ENCODE peak calls at places on chromosomes 16 and 17, in seven cellular contexts. V is H1, T is psoas muscle, C is gastrocnemius medialis, S is A549, L is mammary epithelial cell, W is GM12878. J is an unnamed sample.

GRCh38 chr17:6953689-6954088 is 42.2 kb upstream of the ALOX12 start:
- DNase-seq in V (no peak), L (no peak), C (no peak), W (no peak), T (no peak), S (no peak), J (no peak)

GRCh38 chr16:63553980-63554379 is 1517.7 kb upstream of the CDH8 start:
- DNase-seq in T (no peak), S (no peak), L (no peak), W (no peak), V (no peak), C (no peak), J (no peak)

GRCh38 chr16:12420661-12421209 is 383.0 kb downstream of the CPPED1 start:
- DNase-seq in S (no peak), V (no peak), W (no peak), L (peak; percentile 52), C (no peak), T (no peak), J (no peak)

GRCh38 chr16:14321542-14321941 is 250.4 kb downstream of the MRTFB start:
- DNase-seq in C (no peak), S (peak; percentile 56), T (peak; percentile 60), W (no peak), L (peak; percentile 59), V (no peak), J (peak; percentile 82)

GRCh38 chr17:27762527-27763305 is 37.6 kb downstream of the NOS2 start:
- DNase-seq in T (no peak), C (no peak), S (peak; percentile 48), V (no peak), L (peak; percentile 18), W (no peak), J (no peak)

GRCh38 chr17:8665681-8666080 is 35.2 kb upstream of the MYH10 start:
- DNase-seq in W (no peak), T (no peak), C (no peak), L (no peak), S (no peak), V (no peak), J (no peak)

GRCh38 chr17:1611715-1612114 is 16.9 kb downstream of the SLC43A2 start:
- DNase-seq in T (no peak), C (no peak), L (no peak), W (no peak), S (no peak), V (no peak), J (no peak)

GRCh38 chr16:84718-85452 is 6.9 kb downstream of the MPG start:
- DNase-seq in S (no peak), V (no peak), T (peak; percentile 80), W (peak; percentile 65), L (peak; percentile 76), C (peak; percentile 62), J (no peak)

GRCh38 chr16:53482123-53482522 is 20.9 kb downstream of the AKTIP start:
- DNase-seq in T (no peak), V (no peak), C (no peak), W (no peak), L (no peak), S (no peak), J (no peak)

GRCh38 chr17:80095038-80095843 is 6.1 kb upstream of the GAA start:
- DNase-seq in C (no peak), V (no peak), W (no peak), S (no peak), T (peak; percentile 40), L (no peak), J (no peak)

GRCh38 chr17:50180593-50180992 is 14.8 kb downstream of the SGCA start:
- DNase-seq in V (no peak), W (no peak), T (peak; percentile 50), C (no peak), S (no peak), L (no peak), J (no peak)

GRCh38 chr16:88369447-88370008 is 13.2 kb upstream of the ZNF469 start:
- DNase-seq in S (no peak), W (no peak), T (peak; percentile 34), L (no peak), V (no peak), C (no peak), J (no peak)

GRCh38 chr17:61209099-61209439 is 190.6 kb upstream of the TBX2 start:
- DNase-seq in C (no peak), T (no peak), W (no peak), S (no peak), L (no peak), V (no peak), J (no peak)

GRCh38 chr16:49546735-49547134 is 173.1 kb downstream of the C16orf78 start:
- DNase-seq in L (no peak), C (no peak), W (no peak), V (no peak), T (no peak), S (no peak), J (no peak)

GRCh38 chr17:70184770-70185169 is 15.4 kb downstream of the KCNJ2 start:
- DNase-seq in V (no peak), C (peak; percentile 36), L (peak; percentile 76), W (no peak), S (peak; percentile 24), T (no peak), J (no peak)

GRCh38 chr16:27326738-27327585 is 13.2 kb downstream of the IL4R start:
- DNase-seq in L (peak; percentile 96), V (peak; percentile 80), W (no peak), C (peak; percentile 78), S (peak; percentile 81), T (peak; percentile 85), J (peak; percentile 73)

GRCh38 chr17:4187076-4187475 is 44.1 kb downstream of the CYB5D2 start:
- DNase-seq in W (no peak), V (no peak), S (no peak), L (peak; percentile 99), C (peak; percentile 36), T (no peak), J (no peak)

GRCh38 chr17:79661292-79662041 is 50.6 kb upstream of the RBFOX3 start:
- DNase-seq in L (no peak), C (no peak), W (no peak), V (no peak), S (no peak), T (no peak), J (no peak)

GRCh38 chr17:64202683-64203430 is 60.2 kb downstream of the TEX2 start:
- DNase-seq in C (peak; percentile 80), L (peak; percentile 83), W (no peak), T (no peak), V (no peak), S (no peak), J (no peak)

DNA sequence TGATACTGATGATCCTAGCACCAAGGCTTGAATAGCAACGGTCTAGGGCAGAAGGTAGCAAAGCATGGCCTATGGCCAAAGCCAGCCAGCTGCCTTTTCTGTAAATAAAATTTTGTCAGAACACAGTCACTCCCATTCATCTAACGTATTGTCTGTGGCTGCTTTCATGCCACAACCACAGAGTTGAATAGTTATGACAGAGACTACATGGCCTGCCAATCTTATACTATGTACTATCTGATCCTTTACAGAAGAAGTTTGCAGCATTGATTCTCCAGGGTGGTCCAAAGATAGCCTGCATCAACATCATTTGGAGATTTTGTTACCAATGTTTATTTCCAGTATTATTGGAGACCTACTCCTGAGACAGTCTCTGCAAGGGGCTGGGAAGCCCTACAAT is 19.9 kb upstream of the MMD start:
- DNase-seq in T (no peak), S (no peak), V (no peak), C (no peak), L (no peak), W (no peak), J (no peak)
- H3K27ac ChIP-seq in T (no peak overlapping the region), S (peak overlapping the region; percentile 49), V (no peak overlapping the region), C (no peak overlapping the region), L (no peak overlapping the region), W (no peak overlapping the region), J (no peak overlapping the region)

DNA sequence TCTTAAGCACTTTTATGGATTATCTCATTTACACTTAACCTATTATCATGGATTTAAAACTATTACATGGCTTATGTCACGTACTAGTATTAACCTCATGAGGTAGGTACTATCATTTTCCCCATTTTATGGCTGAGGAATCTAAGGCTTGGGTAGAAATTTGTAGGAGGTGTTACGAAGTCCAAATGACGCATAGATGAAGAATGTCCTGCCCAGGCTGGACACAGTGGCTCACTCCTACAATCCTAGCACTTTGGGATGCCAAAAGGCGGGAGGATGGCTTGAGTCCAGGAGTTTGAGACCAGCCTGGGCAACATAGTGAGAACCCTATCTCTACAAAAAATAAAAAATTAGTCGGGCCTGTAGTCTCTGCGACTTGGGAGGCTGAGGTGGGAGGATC is 4.8 kb upstream of the C1QL1 start:
- DNase-seq in L (peak; percentile 65), T (no peak), W (no peak), S (peak; percentile 68), C (no peak), V (no peak), J (no peak)
- H3K4me1 ChIP-seq in L (peaks cover 34% of the 10 kb centered on the region), T (peaks cover 6% of the 10 kb centered on the region), W (peaks cover 6% of the 10 kb centered on the region), S (peaks cover 39% of the 10 kb centered on the region), C (no peaks in the 10 kb centered on the region), V (peaks cover 3% of the 10 kb centered on the region), J (peaks cover 28% of the 10 kb centered on the region)

GRCh38 chr17:39261286-39261685 is 35.5 kb upstream of the STAC2 start:
- DNase-seq in S (peak; percentile 44), L (no peak), C (no peak), T (no peak), V (no peak), W (no peak), J (no peak)
- TF ChIP-seq CTCF in S (peak; percentile 39), L (no peak), C (no peak), T (peak; percentile 6), V (peak; percentile 82), W (peak; percentile 54), J (peak; percentile 17)

GRCh38 chr17:38891441-38891840 is 21.6 kb downstream of the LASP1 start:
- DNase-seq in W (no peak), V (no peak), L (no peak), C (no peak), T (no peak), S (no peak), J (no peak)

GRCh38 chr17:38890410-38890746 is 20.5 kb downstream of the LASP1 start:
- DNase-seq in C (no peak), W (no peak), S (no peak), L (no peak), V (no peak), T (no peak), J (no peak)

GRCh38 chr17:38888842-38889241 is 19.0 kb downstream of the LASP1 start:
- DNase-seq in V (no peak), L (no peak), W (no peak), T (no peak), S (no peak), C (no peak), J (no peak)

GRCh38 chr17:38892083-38892482 is 22.2 kb downstream of the LASP1 start:
- DNase-seq in S (no peak), T (no peak), L (no peak), W (no peak), C (no peak), V (no peak), J (no peak)

DNA sequence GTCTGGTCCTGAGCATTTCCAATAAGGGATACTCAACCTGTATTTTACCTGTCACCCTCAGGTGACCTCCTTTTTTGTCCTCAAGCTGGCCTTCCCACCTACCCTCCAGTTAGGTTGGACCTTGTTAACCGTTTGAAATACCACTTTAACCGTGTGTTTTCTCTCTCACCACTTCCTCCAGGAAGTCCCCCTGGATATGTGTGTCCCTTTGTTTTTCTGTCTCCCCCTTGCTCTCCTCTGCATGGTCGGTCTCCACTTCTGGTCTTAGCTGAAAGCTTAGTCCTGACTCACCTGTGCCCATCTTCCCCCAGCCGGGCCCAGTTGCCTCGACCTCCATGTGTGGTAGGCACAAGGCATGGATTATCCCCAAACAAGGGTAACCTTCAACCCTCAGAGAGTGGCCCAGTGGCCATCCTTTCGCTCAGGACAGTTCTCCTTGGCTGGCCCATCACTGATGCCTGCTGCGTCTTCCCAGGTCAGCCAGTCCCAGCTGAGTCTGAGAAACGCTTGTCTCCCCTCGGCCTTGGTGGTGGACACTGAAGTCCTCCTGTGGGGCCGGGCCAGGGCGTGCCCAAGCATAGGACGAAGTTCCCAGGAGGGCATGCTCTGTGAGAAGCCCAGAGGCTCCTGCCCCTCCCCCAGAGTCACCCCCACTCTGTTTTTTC is 20.0 kb downstream of the LASP1 start:
- DNase-seq in L (no peak), W (no peak), T (no peak), C (no peak), S (no peak), V (no peak), J (no peak)
- H3K27ac ChIP-seq in L (no peak overlapping the region), W (no peak overlapping the region), T (no peak overlapping the region), C (no peak overlapping the region), S (no peak overlapping the region), V (no peak overlapping the region), J (peak overlapping the region; percentile 58)